ENCODE peak calls at places on chromosomes 1 and 21, in five cellular contexts. One of them, this sample, is unnamed.

GRCh38 chr1:203650012-203650836 is 23.6 kb downstream of the ATP2B4 start:
- DNase-seq in fibroblast of pulmonary artery: no peak
- DNase-seq in lower leg skin: peak; percentile 90
- DNase-seq in AG10803: no peak
- DNase-seq in prostate gland: peak; percentile 53
- DNase-seq in this sample: peak; percentile 97

GRCh38 chr1:37676281-37677243 is 15.8 kb upstream of the CDCA8 start:
- DNase-seq in fibroblast of pulmonary artery: no peak
- DNase-seq in lower leg skin: no peak
- DNase-seq in AG10803: peak; percentile 66
- DNase-seq in prostate gland: peak; percentile 17
- DNase-seq in this sample: no peak

GRCh38 chr1:175555266-175555665 is 188.1 kb downstream of the TNR start:
- DNase-seq in fibroblast of pulmonary artery: peak; percentile 7
- DNase-seq in lower leg skin: no peak
- DNase-seq in AG10803: no peak
- DNase-seq in prostate gland: no peak
- DNase-seq in this sample: peak; percentile 48

GRCh38 chr1:147723691-147724323 is 36.6 kb downstream of the GJA5 start:
- DNase-seq in fibroblast of pulmonary artery: peak; percentile 81
- DNase-seq in lower leg skin: no peak
- DNase-seq in AG10803: peak; percentile 16
- DNase-seq in prostate gland: no peak
- DNase-seq in this sample: peak; percentile 59

GRCh38 chr1:213728593-213729536 is 258.9 kb upstream of the PROX1 start:
- DNase-seq in fibroblast of pulmonary artery: no peak
- DNase-seq in lower leg skin: no peak
- DNase-seq in AG10803: no peak
- DNase-seq in prostate gland: no peak
- DNase-seq in this sample: no peak

GRCh38 chr21:45209685-45210284 is 77.9 kb downstream of the POFUT2 start:
- DNase-seq in fibroblast of pulmonary artery: no peak
- DNase-seq in lower leg skin: no peak
- DNase-seq in AG10803: no peak
- DNase-seq in prostate gland: no peak
- DNase-seq in this sample: no peak

GRCh38 chr1:53519412-53519811 is 60.2 kb downstream of the DMRTB1 start:
- DNase-seq in fibroblast of pulmonary artery: no peak
- DNase-seq in lower leg skin: no peak
- DNase-seq in AG10803: peak; percentile 25
- DNase-seq in prostate gland: no peak
- DNase-seq in this sample: no peak

GRCh38 chr1:183470147-183470960 is 1.9 kb upstream of the SMG7 start:
- DNase-seq in fibroblast of pulmonary artery: peak; percentile 73
- DNase-seq in lower leg skin: peak; percentile 96
- DNase-seq in AG10803: peak; percentile 62
- DNase-seq in prostate gland: peak; percentile 75
- DNase-seq in this sample: peak; percentile 80

GRCh38 chr1:79617777-79618176 is 611.2 kb upstream of the ADGRL4 start:
- DNase-seq in fibroblast of pulmonary artery: peak; percentile 7
- DNase-seq in lower leg skin: no peak
- DNase-seq in AG10803: no peak
- DNase-seq in prostate gland: no peak
- DNase-seq in this sample: no peak

GRCh38 chr1:225388372-225388771 is 39.5 kb downstream of the LBR start:
- DNase-seq in fibroblast of pulmonary artery: peak; percentile 39
- DNase-seq in lower leg skin: no peak
- DNase-seq in AG10803: peak; percentile 34
- DNase-seq in prostate gland: no peak
- DNase-seq in this sample: no peak

GRCh38 chr1:33169290-33170055 is 12.4 kb downstream of the TRIM62 start:
- DNase-seq in fibroblast of pulmonary artery: peak; percentile 20
- DNase-seq in lower leg skin: no peak
- DNase-seq in AG10803: no peak
- DNase-seq in prostate gland: no peak
- DNase-seq in this sample: no peak

GRCh38 chr21:36207577-36208320 is 51.1 kb downstream of the DOP1B start:
- DNase-seq in fibroblast of pulmonary artery: peak; percentile 25
- DNase-seq in lower leg skin: no peak
- DNase-seq in AG10803: peak; percentile 19
- DNase-seq in prostate gland: no peak
- DNase-seq in this sample: peak; percentile 65

GRCh38 chr21:39927304-39927886 is 60.2 kb downstream of the PCP4 start:
- DNase-seq in fibroblast of pulmonary artery: no peak
- DNase-seq in lower leg skin: peak; percentile 31
- DNase-seq in AG10803: no peak
- DNase-seq in prostate gland: no peak
- DNase-seq in this sample: no peak

GRCh38 chr1:173470608-173471007 is 6.5 kb upstream of the PRDX6 start:
- DNase-seq in fibroblast of pulmonary artery: no peak
- DNase-seq in lower leg skin: no peak
- DNase-seq in AG10803: no peak
- DNase-seq in prostate gland: no peak
- DNase-seq in this sample: no peak

GRCh38 chr1:26317612-26318337 is at the start of gene CD52:
- DNase-seq in fibroblast of pulmonary artery: no peak
- DNase-seq in lower leg skin: no peak
- DNase-seq in AG10803: no peak
- DNase-seq in prostate gland: no peak
- DNase-seq in this sample: no peak

GRCh38 chr1:215992620-215993019 is 425.5 kb downstream of the KCTD3 start:
- DNase-seq in fibroblast of pulmonary artery: peak; percentile 22
- DNase-seq in lower leg skin: no peak
- DNase-seq in AG10803: peak; percentile 24
- DNase-seq in prostate gland: no peak
- DNase-seq in this sample: peak; percentile 22

GRCh38 chr1:26999440-26999987 is 6.0 kb downstream of the TRNP1 start:
- DNase-seq in fibroblast of pulmonary artery: peak; percentile 99
- DNase-seq in lower leg skin: no peak
- DNase-seq in AG10803: peak; percentile 99
- DNase-seq in prostate gland: peak; percentile 72
- DNase-seq in this sample: peak; percentile 96

GRCh38 chr1:237701534-237701933 is 189.2 kb downstream of the ZP4 start:
- DNase-seq in fibroblast of pulmonary artery: no peak
- DNase-seq in lower leg skin: no peak
- DNase-seq in AG10803: no peak
- DNase-seq in prostate gland: no peak
- DNase-seq in this sample: no peak

GRCh38 chr21:39385299-39386145 is 36.6 kb upstream of the HMGN1 start:
- DNase-seq in fibroblast of pulmonary artery: peak; percentile 84
- DNase-seq in lower leg skin: peak; percentile 89
- DNase-seq in AG10803: peak; percentile 77
- DNase-seq in prostate gland: peak; percentile 51
- DNase-seq in this sample: peak; percentile 65

GRCh38 chr1:55931272-55931940 is 648.0 kb downstream of the PLPP3 start:
- DNase-seq in fibroblast of pulmonary artery: peak; percentile 58
- DNase-seq in lower leg skin: no peak
- DNase-seq in AG10803: peak; percentile 25
- DNase-seq in prostate gland: no peak
- DNase-seq in this sample: peak; percentile 49

GRCh38 chr1:226063362-226064167 is 1.0 kb downstream of the H3-3A start:
- DNase-seq in fibroblast of pulmonary artery: peak; percentile 40
- DNase-seq in lower leg skin: peak; percentile 90
- DNase-seq in AG10803: peak; percentile 34
- DNase-seq in prostate gland: peak; percentile 73
- DNase-seq in this sample: peak; percentile 41

GRCh38 chr21:29124645-29125044 is 5.8 kb upstream of the MAP3K7CL start:
- DNase-seq in fibroblast of pulmonary artery: no peak
- DNase-seq in lower leg skin: no peak
- DNase-seq in AG10803: no peak
- DNase-seq in prostate gland: no peak
- DNase-seq in this sample: no peak

GRCh38 chr1:114219247-114219872 is 65.7 kb upstream of the SYT6 start:
- DNase-seq in fibroblast of pulmonary artery: peak; percentile 22
- DNase-seq in lower leg skin: peak; percentile 25
- DNase-seq in AG10803: peak; percentile 25
- DNase-seq in prostate gland: no peak
- DNase-seq in this sample: peak; percentile 10

GRCh38 chr21:45105906-45106485 is 31.6 kb downstream of the ADARB1 start:
- DNase-seq in fibroblast of pulmonary artery: no peak
- DNase-seq in lower leg skin: no peak
- DNase-seq in AG10803: no peak
- DNase-seq in prostate gland: no peak
- DNase-seq in this sample: no peak

GRCh38 chr1:156895927-156896326 is 2.4 kb downstream of the PEAR1 start:
- DNase-seq in fibroblast of pulmonary artery: no peak
- DNase-seq in lower leg skin: no peak
- DNase-seq in AG10803: no peak
- DNase-seq in prostate gland: no peak
- DNase-seq in this sample: no peak

GRCh38 chr1:158329807-158330206 is 1.5 kb downstream of the CD1B start:
- DNase-seq in fibroblast of pulmonary artery: peak; percentile 1
- DNase-seq in lower leg skin: no peak
- DNase-seq in AG10803: no peak
- DNase-seq in prostate gland: no peak
- DNase-seq in this sample: peak; percentile 25

GRCh38 chr21:34762761-34763160 is 94.0 kb downstream of the CLIC6 start:
- DNase-seq in fibroblast of pulmonary artery: peak; percentile 11
- DNase-seq in lower leg skin: no peak
- DNase-seq in AG10803: peak; percentile 90
- DNase-seq in prostate gland: no peak
- DNase-seq in this sample: no peak

GRCh38 chr1:119652587-119652986 is 4.5 kb upstream of the ZNF697 start:
- DNase-seq in fibroblast of pulmonary artery: no peak
- DNase-seq in lower leg skin: no peak
- DNase-seq in AG10803: no peak
- DNase-seq in prostate gland: no peak
- DNase-seq in this sample: no peak

GRCh38 chr1:181141431-181141910 is 53.0 kb downstream of the IER5 start:
- DNase-seq in fibroblast of pulmonary artery: peak; percentile 78
- DNase-seq in lower leg skin: no peak
- DNase-seq in AG10803: peak; percentile 76
- DNase-seq in prostate gland: no peak
- DNase-seq in this sample: peak; percentile 83

GRCh38 chr1:232316864-232317263 is 313.1 kb downstream of the SIPA1L2 start:
- DNase-seq in fibroblast of pulmonary artery: no peak
- DNase-seq in lower leg skin: no peak
- DNase-seq in AG10803: peak; percentile 8
- DNase-seq in prostate gland: no peak
- DNase-seq in this sample: peak; percentile 50

GRCh38 chr1:234529095-234529494 is 50.1 kb upstream of the TARBP1 start:
- DNase-seq in fibroblast of pulmonary artery: no peak
- DNase-seq in lower leg skin: peak; percentile 9
- DNase-seq in AG10803: no peak
- DNase-seq in prostate gland: no peak
- DNase-seq in this sample: no peak

GRCh38 chr1:234529661-234530237 is 50.8 kb upstream of the TARBP1 start:
- DNase-seq in fibroblast of pulmonary artery: no peak
- DNase-seq in lower leg skin: peak; percentile 13
- DNase-seq in AG10803: peak; percentile 45
- DNase-seq in prostate gland: no peak
- DNase-seq in this sample: no peak

GRCh38 chr1:234532511-234532922 is 53.5 kb upstream of the TARBP1 start:
- DNase-seq in fibroblast of pulmonary artery: no peak
- DNase-seq in lower leg skin: peak; percentile 91
- DNase-seq in AG10803: peak; percentile 43
- DNase-seq in prostate gland: peak; percentile 85
- DNase-seq in this sample: peak; percentile 67

GRCh38 chr1:234531181-234532132 is 52.5 kb upstream of the TARBP1 start:
- DNase-seq in fibroblast of pulmonary artery: peak; percentile 96
- DNase-seq in lower leg skin: peak; percentile 93
- DNase-seq in AG10803: peak; percentile 91
- DNase-seq in prostate gland: peak; percentile 69
- DNase-seq in this sample: peak; percentile 77

GRCh38 chr1:234530641-234531040 is 51.7 kb upstream of the TARBP1 start:
- DNase-seq in fibroblast of pulmonary artery: no peak
- DNase-seq in lower leg skin: peak; percentile 59
- DNase-seq in AG10803: no peak
- DNase-seq in prostate gland: no peak
- DNase-seq in this sample: no peak
- H3K4me3 ChIP-seq in fibroblast of pulmonary artery: peak overlapping the region; percentile 42
- H3K4me3 ChIP-seq in lower leg skin: no peak overlapping the region
- H3K4me3 ChIP-seq in AG10803: no peak overlapping the region
- H3K4me3 ChIP-seq in prostate gland: no peak overlapping the region
- H3K4me3 ChIP-seq in this sample: no peak overlapping the region

GRCh38 chr1:92587445-92587844 is 100.7 kb upstream of the GFI1 start:
- DNase-seq in fibroblast of pulmonary artery: no peak
- DNase-seq in lower leg skin: no peak
- DNase-seq in AG10803: no peak
- DNase-seq in prostate gland: no peak
- DNase-seq in this sample: no peak

GRCh38 chr1:92585831-92586230 is 99.1 kb upstream of the GFI1 start:
- DNase-seq in fibroblast of pulmonary artery: no peak
- DNase-seq in lower leg skin: no peak
- DNase-seq in AG10803: no peak
- DNase-seq in prostate gland: no peak
- DNase-seq in this sample: peak; percentile 46

GRCh38 chr1:92583821-92584760 is 97.4 kb upstream of the GFI1 start:
- DNase-seq in fibroblast of pulmonary artery: peak; percentile 77
- DNase-seq in lower leg skin: no peak
- DNase-seq in AG10803: peak; percentile 32
- DNase-seq in prostate gland: no peak
- DNase-seq in this sample: peak; percentile 75
- TF ChIP-seq CTCF in fibroblast of pulmonary artery: peak; percentile 8
- TF ChIP-seq CTCF in lower leg skin: no peak
- TF ChIP-seq CTCF in AG10803: peak; percentile 13
- TF ChIP-seq CTCF in prostate gland: no peak
- TF ChIP-seq CTCF in this sample: no peak

GRCh38 chr1:244165021-244165420 is 113.9 kb downstream of the ZBTB18 start:
- DNase-seq in fibroblast of pulmonary artery: no peak
- DNase-seq in lower leg skin: no peak
- DNase-seq in AG10803: no peak
- DNase-seq in prostate gland: no peak
- DNase-seq in this sample: no peak
- H3K4me3 ChIP-seq in fibroblast of pulmonary artery: no peak overlapping the region
- H3K4me3 ChIP-seq in lower leg skin: no peak overlapping the region
- H3K4me3 ChIP-seq in AG10803: no peak overlapping the region
- H3K4me3 ChIP-seq in prostate gland: no peak overlapping the region
- H3K4me3 ChIP-seq in this sample: no peak overlapping the region

DNA sequence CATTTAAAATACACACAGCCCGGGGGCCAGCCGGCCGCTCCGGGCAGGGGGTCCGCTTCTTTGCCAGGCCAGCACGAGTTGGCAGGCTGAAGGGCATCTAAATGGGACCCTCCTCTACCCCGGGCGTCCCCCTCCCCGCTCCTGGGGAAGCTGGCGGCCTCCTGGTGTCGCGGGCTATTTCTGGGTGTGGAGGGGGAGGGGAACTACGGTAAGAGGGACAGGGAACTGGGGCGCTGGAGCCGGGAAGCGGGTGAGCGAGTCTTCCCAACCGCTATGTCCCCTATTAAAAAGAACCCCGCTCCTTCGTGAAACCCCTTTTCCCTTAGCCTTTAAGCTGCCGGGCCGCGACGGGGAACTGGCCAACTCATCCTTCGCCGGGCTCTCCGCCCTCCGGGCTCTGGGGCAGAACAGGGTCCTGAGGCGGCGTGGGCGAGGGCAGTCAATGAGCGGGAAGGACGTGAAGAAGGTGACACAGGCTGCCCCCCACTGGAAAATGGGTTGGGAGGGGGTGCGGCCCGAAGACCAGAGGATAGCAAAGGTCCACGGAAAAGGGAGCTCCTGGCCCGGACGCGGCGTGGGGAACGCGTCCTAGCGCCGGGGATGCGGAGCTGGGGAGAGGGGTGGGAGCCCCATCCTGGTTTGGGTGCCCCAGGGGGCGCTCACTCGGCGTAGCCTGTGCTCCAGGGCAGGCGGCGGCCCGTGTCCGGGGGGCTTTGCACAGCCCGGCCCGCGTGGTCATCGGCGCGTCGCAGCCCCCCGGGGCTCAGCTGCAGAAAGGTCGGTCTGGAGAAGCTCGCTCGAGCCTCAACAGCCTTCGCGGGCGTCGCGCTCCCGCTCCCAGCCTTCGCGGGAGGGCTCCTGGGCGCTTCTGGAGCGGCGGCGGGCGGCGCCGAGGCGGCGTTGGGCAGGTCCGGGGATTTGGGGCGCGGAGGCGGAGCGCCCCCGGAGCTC is 544 bp downstream of the PPM1J start:
- DNase-seq in fibroblast of pulmonary artery: no peak
- DNase-seq in lower leg skin: peak; percentile 92
- DNase-seq in AG10803: no peak
- DNase-seq in prostate gland: no peak
- DNase-seq in this sample: no peak
- TF ChIP-seq CTCF in fibroblast of pulmonary artery: no peak
- TF ChIP-seq CTCF in lower leg skin: no peak
- TF ChIP-seq CTCF in AG10803: no peak
- TF ChIP-seq CTCF in prostate gland: peak; percentile 9
- TF ChIP-seq CTCF in this sample: no peak

This sample was measured in epithelial cell of esophagus.